ENCODE peak calls at places on chromosomes 3 and 15, in eight cellular contexts. N is fibroblast of lung, T is stomach, A is heart left ventricle, Z is cardiac muscle cell, U is coronary artery, E is HL-60, R is H9. P is an unnamed sample.

GRCh38 chr15:26864664-26865191 is 2.1 kb upstream of the GABRA5 start:
- DNase-seq in T (peak; percentile 31), A (no peak), E (peak; percentile 29), Z (peak; percentile 82), N (peak; percentile 58), U (no peak), R (peak; percentile 61), P (no peak)

GRCh38 chr3:3227670-3228069 is 48.2 kb upstream of the CRBN start:
- DNase-seq in Z (no peak), A (peak; percentile 70), E (no peak), R (no peak), U (no peak), T (no peak), N (no peak), P (no peak)

GRCh38 chr3:177343122-177343521 is 145.8 kb upstream of the TBL1XR1 start:
- DNase-seq in N (no peak), Z (no peak), U (no peak), R (no peak), A (no peak), E (no peak), T (no peak), P (no peak)

GRCh38 chr15:33587773-33588172 is 277.0 kb downstream of the RYR3 start:
- DNase-seq in R (no peak), A (no peak), E (no peak), Z (no peak), U (no peak), T (no peak), N (peak; percentile 31), P (peak; percentile 67)

GRCh38 chr15:95262866-95263564 is 1031.7 kb downstream of the MCTP2 start:
- DNase-seq in N (peak; percentile 79), A (no peak), E (no peak), R (no peak), U (no peak), T (no peak), Z (no peak), P (no peak)

GRCh38 chr3:116446037-116446436 is 750 bp upstream of the LSAMP start:
- DNase-seq in A (no peak), T (no peak), E (no peak), U (no peak), Z (no peak), N (no peak), R (no peak), P (no peak)

GRCh38 chr3:78737988-78738387 is 1029.8 kb downstream of the ROBO1 start:
- DNase-seq in A (peak; percentile 29), Z (no peak), U (no peak), R (no peak), N (no peak), E (no peak), T (no peak), P (peak; percentile 45)

GRCh38 chr15:67501177-67501835 is 19.6 kb upstream of the C15orf61 start:
- DNase-seq in R (no peak), E (peak; percentile 17), A (no peak), U (no peak), N (peak; percentile 76), T (no peak), Z (peak; percentile 9), P (no peak)

GRCh38 chr15:60528530-60528929 is 49.6 kb upstream of the ICE2 start:
- DNase-seq in R (no peak), U (no peak), A (no peak), E (no peak), N (no peak), Z (no peak), T (no peak), P (peak; percentile 20)

GRCh38 chr3:185988816-185989175 is 51.0 kb upstream of the TRA2B start:
- DNase-seq in T (no peak), U (no peak), E (no peak), N (no peak), A (no peak), R (no peak), Z (no peak), P (no peak)

GRCh38 chr3:98005438-98005837 is 29.7 kb downstream of the GABRR3 start:
- DNase-seq in N (no peak), A (no peak), T (no peak), Z (no peak), E (no peak), R (no peak), U (no peak), P (no peak)

GRCh38 chr3:112718967-112719366 is 78.0 kb upstream of the CCDC80 start:
- DNase-seq in N (no peak), T (no peak), R (no peak), A (no peak), U (no peak), Z (no peak), E (no peak), P (no peak)

GRCh38 chr3:159229161-159229560 is 427.3 kb downstream of the MFSD1 start:
- DNase-seq in A (no peak), N (no peak), U (no peak), R (no peak), T (no peak), Z (no peak), E (no peak), P (no peak)

GRCh38 chr15:29534378-29534777 is 264.8 kb upstream of the NSMCE3 start:
- DNase-seq in R (no peak), A (no peak), T (no peak), Z (no peak), E (no peak), N (no peak), U (no peak), P (no peak)

GRCh38 chr3:156892701-156893100 is 66.5 kb downstream of the LEKR1 start:
- DNase-seq in Z (no peak), E (no peak), U (no peak), T (no peak), R (no peak), N (no peak), A (no peak), P (peak; percentile 92)

GRCh38 chr3:65112751-65113300 is 425.0 kb upstream of the ADAMTS9 start:
- DNase-seq in N (no peak), R (no peak), A (no peak), Z (peak; percentile 15), T (no peak), U (no peak), E (no peak), P (no peak)

GRCh38 chr15:91922701-91923279 is 69.3 kb downstream of the SLCO3A1 start:
- DNase-seq in Z (no peak), E (no peak), N (no peak), R (no peak), T (no peak), A (no peak), U (no peak), P (no peak)

GRCh38 chr3:187909871-187910270 is 164.6 kb upstream of the BCL6 start:
- DNase-seq in T (no peak), Z (no peak), N (no peak), R (no peak), E (no peak), U (no peak), A (no peak), P (no peak)

GRCh38 chr15:64003182-64003581 is 43.1 kb downstream of the DAPK2 start:
- DNase-seq in T (no peak), E (no peak), U (no peak), R (no peak), A (no peak), N (no peak), Z (no peak), P (no peak)

GRCh38 chr3:58093573-58094195 is 85.5 kb downstream of the FLNB start:
- DNase-seq in Z (no peak), R (no peak), E (no peak), N (peak; percentile 50), T (no peak), A (no peak), U (no peak), P (peak; percentile 64)

GRCh38 chr3:136141296-136141785 is 54.8 kb downstream of the MSL2 start:
- DNase-seq in A (no peak), R (no peak), Z (no peak), T (no peak), E (no peak), N (no peak), U (no peak), P (no peak)

DNA sequence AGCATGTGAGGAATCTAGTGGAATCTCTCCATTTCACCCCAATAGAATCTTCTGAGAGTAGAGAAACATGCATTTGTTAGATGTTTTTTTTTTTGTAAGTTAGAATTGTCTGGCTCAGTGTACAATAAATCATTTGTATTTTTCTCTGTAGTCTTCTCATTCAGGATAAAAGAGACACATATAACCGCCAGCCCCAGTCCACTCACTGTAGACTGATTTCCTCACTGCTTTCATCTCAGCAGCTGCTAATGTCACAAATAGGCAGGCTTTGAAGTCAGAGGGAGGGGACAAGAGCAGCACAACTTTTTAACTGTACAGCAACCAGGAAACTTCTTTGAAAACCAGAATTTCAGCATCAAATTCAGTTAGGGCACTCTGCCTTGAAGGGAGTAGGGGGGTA is 140.2 kb upstream of the RBMS3 start:
- DNase-seq in T (no peak), Z (peak; percentile 52), R (no peak), E (no peak), U (no peak), N (peak; percentile 28), A (no peak), P (no peak)
- H3K27ac ChIP-seq in T (no peak overlapping the region), Z (peak overlapping the region; percentile 24), R (no peak overlapping the region), E (no peak overlapping the region), U (peak overlapping the region; percentile 61), N (peak overlapping the region; percentile 13), A (no peak overlapping the region), P (no peak overlapping the region)

DNA sequence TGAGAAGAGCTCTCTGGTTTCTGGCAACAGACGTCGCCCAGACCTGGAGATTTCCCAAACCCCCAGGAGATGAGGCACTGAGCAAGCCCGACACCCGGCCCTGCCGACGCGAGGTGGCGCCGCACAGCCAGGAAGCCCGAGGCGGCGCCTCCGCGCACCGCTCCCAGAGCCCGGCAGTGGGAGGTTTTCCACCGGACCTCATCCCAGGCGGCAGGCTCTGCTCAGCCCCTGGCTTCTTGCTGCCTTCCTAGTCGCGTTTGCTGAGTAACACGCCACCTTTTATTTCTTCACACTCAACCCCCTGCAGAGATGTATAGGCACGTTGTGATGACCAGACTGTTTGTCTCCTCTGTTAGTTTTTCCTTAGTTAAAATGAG is 56.3 kb upstream of the ARRDC4 start:
- DNase-seq in N (peak; percentile 64), Z (peak; percentile 88), E (peak; percentile 34), T (peak; percentile 73), A (peak; percentile 75), R (peak; percentile 90), U (no peak), P (peak; percentile 37)
- TF ChIP-seq CTCF in N (peak; percentile 74), Z (peak; percentile 76), E (peak; percentile 25), T (peak; percentile 52), A (peak; percentile 75), R (peak; percentile 85), U (peak; percentile 44), P (peak; percentile 95)

GRCh38 chr3:70072180-70072579 is 72.6 kb downstream of the SAMMSON start:
- DNase-seq in Z (no peak), R (no peak), T (peak; percentile 59), N (peak; percentile 35), A (no peak), E (no peak), U (no peak), P (no peak)
- H3K27ac ChIP-seq in Z (no peak overlapping the region), R (peak overlapping the region; percentile 52), T (peak overlapping the region; percentile 66), N (no peak overlapping the region), A (no peak overlapping the region), E (no peak overlapping the region), U (peak overlapping the region; percentile 57), P (no peak overlapping the region)

DNA sequence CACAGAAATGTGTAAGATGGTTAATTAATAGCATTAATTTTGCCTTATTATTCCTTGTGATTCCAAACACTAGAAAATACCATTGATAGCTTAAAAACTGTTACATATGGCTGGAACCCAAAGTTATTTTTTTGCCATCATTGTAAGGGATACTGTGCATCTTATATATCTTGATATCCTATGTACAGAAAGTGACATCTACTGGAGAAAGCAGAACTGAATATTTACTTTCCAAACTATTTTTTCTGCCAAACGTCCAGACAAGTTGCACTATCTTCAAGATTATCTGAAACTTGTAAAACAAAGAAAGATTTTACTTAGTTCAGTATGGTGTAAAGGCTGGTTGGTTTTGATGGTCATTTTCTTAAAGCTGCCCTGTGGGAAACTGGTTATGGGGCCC is 33.3 kb upstream of the MEIS2 start:
- DNase-seq in A (no peak), T (no peak), N (peak; percentile 61), U (no peak), R (no peak), E (no peak), Z (no peak), P (no peak)
- TF ChIP-seq CTCF in A (peak; percentile 47), T (peak; percentile 13), N (peak; percentile 40), U (no peak), R (no peak), E (no peak), Z (peak; percentile 41), P (peak; percentile 65)